ENCODE peak calls at places on chromosomes 5 and 9, in six cellular contexts. Q is astrocyte of the spinal cord, O is pancreas, S is occipital lobe, V is cardiac fibroblast, K is RWPE2. P is an unnamed sample.
A peak's percentile ranks its signal among the peaks of the same experiment; 100 is the strongest.

GRCh38 chr9:26158631-26159150 is 480.4 kb upstream of the TUSC1 start:
- DNase-seq in Q (no peak), K (no peak), V (no peak), O (no peak), S (no peak), P (no peak)

GRCh38 chr9:96378187-96378586 is 5.3 kb downstream of the SLC35D2 start:
- DNase-seq in V (no peak), K (no peak), S (no peak), O (no peak), Q (no peak), P (no peak)

GRCh38 chr5:168339151-168340140 is 48.0 kb downstream of the WWC1 start:
- DNase-seq in Q (no peak), S (no peak), V (no peak), K (no peak), O (no peak), P (no peak)

GRCh38 chr9:78023003-78023741 is 8.4 kb downstream of the GNAQ start:
- DNase-seq in K (no peak), Q (peak; percentile 56), O (no peak), V (peak; percentile 92), S (no peak), P (no peak)

GRCh38 chr5:36596756-36597155 is 9.7 kb upstream of the SLC1A3 start:
- DNase-seq in K (no peak), O (no peak), V (no peak), S (no peak), Q (no peak), P (no peak)

GRCh38 chr9:18185196-18185595 is 288.8 kb upstream of the ADAMTSL1 start:
- DNase-seq in O (no peak), V (no peak), Q (no peak), S (no peak), K (no peak), P (no peak)

GRCh38 chr5:33227247-33227646 is 213.5 kb upstream of the TARS1 start:
- DNase-seq in K (no peak), Q (no peak), O (no peak), S (no peak), V (no peak), P (no peak)

GRCh38 chr5:139177809-139178581 is 20.2 kb downstream of the SIL1 start:
- DNase-seq in O (peak; percentile 75), K (no peak), S (no peak), V (no peak), Q (no peak), P (peak; percentile 83)

GRCh38 chr9:79134654-79135053 is 437.1 kb upstream of the TLE4 start:
- DNase-seq in O (no peak), Q (peak; percentile 6), K (no peak), V (peak; percentile 18), S (no peak), P (no peak)

GRCh38 chr9:92808726-92809451 is 44.3 kb upstream of the BICD2 start:
- DNase-seq in Q (peak; percentile 66), O (peak; percentile 72), K (peak; percentile 79), S (peak; percentile 33), V (peak; percentile 63), P (peak; percentile 78)

GRCh38 chr5:79842991-79843390 is 148.1 kb downstream of the MTX3 start:
- DNase-seq in Q (no peak), O (no peak), V (no peak), S (no peak), K (no peak), P (no peak)

GRCh38 chr5:128002420-128002819 is 81.1 kb upstream of the SLC12A2 start:
- DNase-seq in Q (peak; percentile 2), S (no peak), O (no peak), V (no peak), K (no peak), P (no peak)

GRCh38 chr5:151023651-151024050 is 3.3 kb downstream of the GPX3 start:
- DNase-seq in K (no peak), Q (no peak), O (no peak), S (no peak), V (peak; percentile 92), P (no peak)

GRCh38 chr5:158322620-158323019 is 463.7 kb upstream of the CLINT1 start:
- DNase-seq in O (no peak), Q (no peak), V (no peak), K (no peak), S (no peak), P (no peak)

GRCh38 chr9:138103824-138104206 is 226.2 kb downstream of the CACNA1B start:
- DNase-seq in O (no peak), K (peak; percentile 51), S (no peak), V (no peak), Q (no peak), P (no peak)

P was measured in NCI-H1105 treated with DMSO at 0.1 percent for 48 hours.